ENCODE peak calls at places on chromosomes 16 and 17, in nine cellular contexts. One of them, this sample, is unnamed.

GRCh38 chr16:48942996-48943395 is 333.0 kb upstream of the N4BP1 start:
- DNase-seq in uterus: no peak
- DNase-seq in Peyer's patch: no peak
- DNase-seq in lower lobe of right lung: no peak
- DNase-seq in A549: no peak
- DNase-seq in thoracic aorta: no peak
- DNase-seq in left lung: no peak
- DNase-seq in mucosa of descending colon: no peak
- DNase-seq in HCT116: no peak
- DNase-seq in this sample: no peak

GRCh38 chr17:82222816-82223215 is 6.0 kb upstream of the SLC16A3 start:
- DNase-seq in Peyer's patch: no peak
- DNase-seq in A549: no peak
- DNase-seq in uterus: no peak
- DNase-seq in HCT116: no peak
- DNase-seq in left lung: no peak
- DNase-seq in mucosa of descending colon: no peak
- DNase-seq in lower lobe of right lung: peak; percentile 43
- DNase-seq in thoracic aorta: no peak
- DNase-seq in this sample: no peak

GRCh38 chr16:4984174-4985000 is 26.3 kb downstream of the SEC14L5 start:
- DNase-seq in uterus: no peak
- DNase-seq in Peyer's patch: no peak
- DNase-seq in left lung: no peak
- DNase-seq in HCT116: no peak
- DNase-seq in thoracic aorta: no peak
- DNase-seq in mucosa of descending colon: no peak
- DNase-seq in A549: no peak
- DNase-seq in lower lobe of right lung: no peak
- DNase-seq in this sample: no peak

GRCh38 chr16:88882358-88883030 is 16.0 kb upstream of the PABPN1L start:
- DNase-seq in uterus: no peak
- DNase-seq in mucosa of descending colon: peak; percentile 73
- DNase-seq in A549: peak; percentile 69
- DNase-seq in HCT116: peak; percentile 36
- DNase-seq in Peyer's patch: peak; percentile 74
- DNase-seq in lower lobe of right lung: no peak
- DNase-seq in left lung: no peak
- DNase-seq in thoracic aorta: no peak
- DNase-seq in this sample: no peak

GRCh38 chr17:7177954-7178477 is 1.2 kb downstream of the ASGR1 start:
- DNase-seq in A549: no peak
- DNase-seq in uterus: no peak
- DNase-seq in lower lobe of right lung: no peak
- DNase-seq in thoracic aorta: no peak
- DNase-seq in HCT116: no peak
- DNase-seq in Peyer's patch: no peak
- DNase-seq in mucosa of descending colon: no peak
- DNase-seq in left lung: no peak
- DNase-seq in this sample: no peak

GRCh38 chr17:828761-829160 is 46.6 kb downstream of the MRM3 start:
- DNase-seq in thoracic aorta: no peak
- DNase-seq in uterus: no peak
- DNase-seq in lower lobe of right lung: no peak
- DNase-seq in left lung: no peak
- DNase-seq in HCT116: no peak
- DNase-seq in mucosa of descending colon: no peak
- DNase-seq in Peyer's patch: no peak
- DNase-seq in A549: no peak
- DNase-seq in this sample: no peak

GRCh38 chr17:45413498-45413923 is 19.2 kb downstream of the ARHGAP27 start:
- DNase-seq in Peyer's patch: peak; percentile 94
- DNase-seq in left lung: peak; percentile 83
- DNase-seq in mucosa of descending colon: peak; percentile 92
- DNase-seq in uterus: no peak
- DNase-seq in HCT116: no peak
- DNase-seq in A549: no peak
- DNase-seq in lower lobe of right lung: peak; percentile 84
- DNase-seq in thoracic aorta: no peak
- DNase-seq in this sample: no peak

GRCh38 chr17:32794533-32795246 is 82.2 kb downstream of the MYO1D start:
- DNase-seq in lower lobe of right lung: no peak
- DNase-seq in mucosa of descending colon: peak; percentile 69
- DNase-seq in left lung: no peak
- DNase-seq in uterus: no peak
- DNase-seq in thoracic aorta: no peak
- DNase-seq in HCT116: no peak
- DNase-seq in A549: no peak
- DNase-seq in Peyer's patch: peak; percentile 72
- DNase-seq in this sample: no peak

GRCh38 chr16:75402821-75403475 is 30.4 kb downstream of the CFDP1 start:
- DNase-seq in lower lobe of right lung: no peak
- DNase-seq in left lung: no peak
- DNase-seq in mucosa of descending colon: peak; percentile 27
- DNase-seq in Peyer's patch: no peak
- DNase-seq in HCT116: peak; percentile 10
- DNase-seq in uterus: no peak
- DNase-seq in A549: peak; percentile 44
- DNase-seq in thoracic aorta: no peak
- DNase-seq in this sample: no peak

GRCh38 chr17:36500745-36501225 is 14.3 kb downstream of the ZNHIT3 start:
- DNase-seq in mucosa of descending colon: no peak
- DNase-seq in A549: no peak
- DNase-seq in uterus: no peak
- DNase-seq in Peyer's patch: no peak
- DNase-seq in lower lobe of right lung: no peak
- DNase-seq in HCT116: no peak
- DNase-seq in left lung: no peak
- DNase-seq in thoracic aorta: no peak
- DNase-seq in this sample: no peak

GRCh38 chr16:86667035-86667434 is 88.7 kb downstream of the FOXL1 start:
- DNase-seq in left lung: no peak
- DNase-seq in Peyer's patch: no peak
- DNase-seq in A549: no peak
- DNase-seq in HCT116: no peak
- DNase-seq in thoracic aorta: no peak
- DNase-seq in uterus: no peak
- DNase-seq in lower lobe of right lung: no peak
- DNase-seq in mucosa of descending colon: no peak
- DNase-seq in this sample: no peak

DNA sequence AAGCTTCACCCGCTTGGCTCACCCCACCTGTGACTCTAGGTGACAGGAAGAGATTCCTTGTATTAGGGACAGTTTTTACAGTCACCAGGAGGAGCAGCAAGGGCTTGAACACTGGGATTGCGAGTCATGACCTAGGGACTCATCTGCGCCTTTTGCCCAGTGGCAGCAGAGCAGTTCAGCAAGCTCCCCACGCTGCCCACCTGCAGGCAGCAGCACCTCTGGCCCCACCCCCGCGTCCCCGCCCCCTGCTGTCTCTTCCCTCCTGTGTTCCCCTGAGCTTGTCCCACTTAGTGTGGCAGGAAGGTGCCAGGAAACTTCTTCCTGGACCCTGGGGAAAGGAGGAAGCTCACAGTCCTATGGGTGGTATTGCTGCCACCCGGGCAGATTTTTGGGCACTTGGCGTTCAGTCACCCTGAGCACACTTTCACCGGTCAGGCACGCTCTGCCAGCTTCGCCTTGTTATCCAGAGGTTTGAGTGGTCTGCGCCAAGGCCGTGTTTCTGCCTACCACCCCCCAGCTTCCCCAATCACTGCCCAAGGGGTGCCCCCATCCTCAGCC is 8.7 kb downstream of the MMP15 start:
- DNase-seq in mucosa of descending colon: no peak
- DNase-seq in left lung: no peak
- DNase-seq in lower lobe of right lung: no peak
- DNase-seq in HCT116: no peak
- DNase-seq in Peyer's patch: no peak
- DNase-seq in thoracic aorta: no peak
- DNase-seq in uterus: no peak
- DNase-seq in A549: no peak
- DNase-seq in this sample: no peak
- H3K4me1 ChIP-seq in mucosa of descending colon: peaks cover 6% of the 10 kb centered on the region
- H3K4me1 ChIP-seq in left lung: peaks cover 26% of the 10 kb centered on the region
- H3K4me1 ChIP-seq in lower lobe of right lung: peaks cover 55% of the 10 kb centered on the region
- H3K4me1 ChIP-seq in HCT116: no peaks in the 10 kb centered on the region
- H3K4me1 ChIP-seq in Peyer's patch: no peaks in the 10 kb centered on the region
- H3K4me1 ChIP-seq in thoracic aorta: no peaks in the 10 kb centered on the region
- H3K4me1 ChIP-seq in uterus: no peaks in the 10 kb centered on the region
- H3K4me1 ChIP-seq in A549: peaks cover 5% of the 10 kb centered on the region
- H3K4me1 ChIP-seq in this sample: peaks cover 55% of the 10 kb centered on the region

DNA sequence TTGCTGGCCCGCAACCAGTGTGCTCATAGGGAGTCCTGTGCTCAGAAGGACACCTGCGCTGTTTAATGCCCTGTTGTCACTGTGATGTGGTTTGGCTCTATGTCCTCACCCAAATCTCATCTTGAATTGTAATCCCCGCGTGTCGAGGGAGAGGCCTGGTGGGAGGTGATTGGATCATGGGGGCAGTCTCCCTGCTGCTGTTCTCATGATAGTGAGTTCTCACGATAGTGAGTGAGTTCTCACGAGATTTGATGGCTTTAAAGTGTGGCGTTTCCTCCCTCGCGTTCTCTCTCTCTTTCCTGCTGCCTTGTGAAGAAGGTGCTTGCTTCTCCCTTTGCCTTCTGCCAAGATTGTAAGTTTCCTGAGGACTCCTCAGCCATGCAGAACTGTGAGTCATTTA is 66.8 kb downstream of the AKAP1 start:
- DNase-seq in uterus: no peak
- DNase-seq in thoracic aorta: no peak
- DNase-seq in Peyer's patch: no peak
- DNase-seq in left lung: no peak
- DNase-seq in lower lobe of right lung: no peak
- DNase-seq in HCT116: no peak
- DNase-seq in mucosa of descending colon: no peak
- DNase-seq in A549: no peak
- DNase-seq in this sample: no peak
- H3K9me3 ChIP-seq in uterus: no peaks in the 10 kb centered on the region
- H3K9me3 ChIP-seq in thoracic aorta: no peaks in the 10 kb centered on the region
- H3K9me3 ChIP-seq in Peyer's patch: no peaks in the 10 kb centered on the region
- H3K9me3 ChIP-seq in left lung: no peaks in the 10 kb centered on the region
- H3K9me3 ChIP-seq in lower lobe of right lung: no peaks in the 10 kb centered on the region
- H3K9me3 ChIP-seq in HCT116: no peaks in the 10 kb centered on the region
- H3K9me3 ChIP-seq in mucosa of descending colon: no peaks in the 10 kb centered on the region
- H3K9me3 ChIP-seq in A549: peaks cover 52% of the 10 kb centered on the region
- H3K9me3 ChIP-seq in this sample: no peaks in the 10 kb centered on the region

GRCh38 chr16:85523602-85524364 is 89.3 kb upstream of the GSE1 start:
- DNase-seq in left lung: peak; percentile 77
- DNase-seq in Peyer's patch: no peak
- DNase-seq in A549: no peak
- DNase-seq in lower lobe of right lung: peak; percentile 82
- DNase-seq in HCT116: no peak
- DNase-seq in thoracic aorta: no peak
- DNase-seq in uterus: no peak
- DNase-seq in mucosa of descending colon: no peak
- DNase-seq in this sample: no peak

GRCh38 chr16:85524365-85524629 is 88.8 kb upstream of the GSE1 start:
- DNase-seq in left lung: no peak
- DNase-seq in A549: no peak
- DNase-seq in lower lobe of right lung: peak; percentile 62
- DNase-seq in HCT116: no peak
- DNase-seq in uterus: no peak
- DNase-seq in mucosa of descending colon: no peak
- DNase-seq in Peyer's patch: no peak
- DNase-seq in thoracic aorta: no peak
- DNase-seq in this sample: no peak

GRCh38 chr16:85526132-85526731 is 86.9 kb upstream of the GSE1 start:
- DNase-seq in Peyer's patch: no peak
- DNase-seq in thoracic aorta: no peak
- DNase-seq in mucosa of descending colon: no peak
- DNase-seq in left lung: no peak
- DNase-seq in lower lobe of right lung: no peak
- DNase-seq in HCT116: no peak
- DNase-seq in uterus: no peak
- DNase-seq in A549: no peak
- DNase-seq in this sample: no peak

GRCh38 chr16:85525464-85526117 is 87.5 kb upstream of the GSE1 start:
- DNase-seq in mucosa of descending colon: no peak
- DNase-seq in lower lobe of right lung: no peak
- DNase-seq in HCT116: no peak
- DNase-seq in Peyer's patch: no peak
- DNase-seq in left lung: no peak
- DNase-seq in uterus: no peak
- DNase-seq in thoracic aorta: no peak
- DNase-seq in A549: no peak
- DNase-seq in this sample: no peak

DNA sequence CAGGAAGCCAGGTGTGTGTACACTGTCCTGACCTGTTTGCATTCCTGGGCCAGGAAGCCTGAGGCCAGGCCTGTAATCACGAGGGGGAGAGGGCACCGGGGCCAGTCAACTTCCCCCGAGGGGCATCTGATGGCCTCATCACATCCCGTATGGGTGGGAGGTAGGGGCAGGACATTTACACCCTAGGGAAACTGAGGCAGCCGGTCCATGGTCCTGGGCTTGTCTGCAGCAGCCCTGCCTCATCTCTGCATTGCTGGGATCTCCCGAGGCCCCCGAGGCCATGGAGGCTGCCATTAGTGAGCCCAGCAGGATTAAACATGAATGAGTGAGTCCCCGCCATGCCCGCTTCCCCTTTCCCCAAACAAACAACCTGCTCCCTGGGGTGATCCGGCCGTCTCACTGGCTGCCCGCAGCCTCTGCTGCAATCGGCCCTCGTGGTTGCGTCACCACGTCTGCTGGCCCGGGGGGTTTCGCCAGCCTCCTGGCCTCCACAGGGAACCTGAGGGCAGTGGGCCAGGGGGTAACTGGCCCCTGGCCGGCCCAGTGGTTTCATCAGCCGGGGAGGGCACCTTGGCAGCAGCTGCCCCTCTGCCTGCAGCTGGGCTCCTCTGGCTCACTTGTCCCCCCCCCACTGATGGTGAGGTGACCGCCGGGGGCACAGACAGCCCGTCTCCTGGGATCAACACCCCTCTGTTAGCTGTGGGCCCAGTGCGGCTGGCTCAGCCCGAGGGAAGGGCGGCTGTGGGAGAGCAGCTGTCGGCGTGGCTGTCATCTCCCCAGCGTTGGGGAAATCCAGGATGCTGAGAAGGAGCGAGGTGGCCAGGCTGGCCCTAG is 88.3 kb upstream of the GSE1 start:
- DNase-seq in uterus: no peak
- DNase-seq in mucosa of descending colon: no peak
- DNase-seq in thoracic aorta: no peak
- DNase-seq in Peyer's patch: peak; percentile 56
- DNase-seq in HCT116: no peak
- DNase-seq in lower lobe of right lung: peak; percentile 90
- DNase-seq in A549: peak; percentile 29
- DNase-seq in left lung: peak; percentile 85
- DNase-seq in this sample: no peak
- H3K4me1 ChIP-seq in uterus: peaks cover 21% of the 10 kb centered on the region
- H3K4me1 ChIP-seq in mucosa of descending colon: peaks cover 19% of the 10 kb centered on the region
- H3K4me1 ChIP-seq in thoracic aorta: peaks cover 2% of the 10 kb centered on the region
- H3K4me1 ChIP-seq in Peyer's patch: no peaks in the 10 kb centered on the region
- H3K4me1 ChIP-seq in HCT116: peaks cover 51% of the 10 kb centered on the region
- H3K4me1 ChIP-seq in lower lobe of right lung: peaks cover 51% of the 10 kb centered on the region
- H3K4me1 ChIP-seq in A549: peaks cover 32% of the 10 kb centered on the region
- H3K4me1 ChIP-seq in left lung: peaks cover 55% of the 10 kb centered on the region
- H3K4me1 ChIP-seq in this sample: peaks cover 29% of the 10 kb centered on the region

DNA sequence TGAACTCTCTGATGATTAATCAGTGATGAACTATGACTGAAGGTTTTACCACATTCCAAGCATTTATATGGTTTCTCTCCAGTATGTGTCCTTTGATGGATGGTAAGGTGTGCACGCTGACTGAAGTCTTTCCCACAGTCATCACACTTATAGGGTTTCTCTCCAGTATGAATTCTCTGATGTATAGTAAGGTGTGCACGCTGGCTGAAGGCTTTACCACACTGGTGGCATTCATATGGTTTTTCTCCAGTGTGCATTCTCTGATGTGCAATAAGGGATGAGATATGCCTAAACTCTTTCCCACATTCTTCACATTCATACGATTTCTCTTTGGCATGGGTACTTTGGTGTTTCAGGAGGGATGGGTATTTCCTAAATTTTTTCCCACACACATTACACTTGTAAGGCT is 16.4 kb downstream of the ZNF287 start:
- DNase-seq in thoracic aorta: no peak
- DNase-seq in lower lobe of right lung: no peak
- DNase-seq in A549: peak; percentile 24
- DNase-seq in HCT116: no peak
- DNase-seq in Peyer's patch: no peak
- DNase-seq in uterus: no peak
- DNase-seq in mucosa of descending colon: no peak
- DNase-seq in left lung: no peak
- DNase-seq in this sample: no peak
- H3K9me3 ChIP-seq in thoracic aorta: peaks cover 93% of the 10 kb centered on the region
- H3K9me3 ChIP-seq in lower lobe of right lung: peaks cover 96% of the 10 kb centered on the region
- H3K9me3 ChIP-seq in A549: peaks cover 99% of the 10 kb centered on the region
- H3K9me3 ChIP-seq in HCT116: peaks cover 35% of the 10 kb centered on the region
- H3K9me3 ChIP-seq in Peyer's patch: no peaks in the 10 kb centered on the region
- H3K9me3 ChIP-seq in uterus: peaks cover 2% of the 10 kb centered on the region
- H3K9me3 ChIP-seq in mucosa of descending colon: peaks cover 97% of the 10 kb centered on the region
- H3K9me3 ChIP-seq in left lung: peaks cover 100% of the 10 kb centered on the region
- H3K9me3 ChIP-seq in this sample: peaks cover 97% of the 10 kb centered on the region